ENCODE peak calls at places on chromosomes 6 and 20, in six cellular contexts. V is stimulated activated CD4-positive, alpha-beta T cell treated with anti-CD3 and anti-CD28 coated beads, Interleukin-1b, Interleukin-23, amount 100 ng/mL, for 4 hours; U is CD8-positive, alpha-beta memory T cell; H is GDM1; A is HAP-1; M is effector CD4-positive, alpha-beta T cell. S is an unnamed sample.

GRCh38 chr6:76518443-76518842 is 446.0 kb upstream of the IMPG1 start:
- DNase-seq in V (no peak), A (no peak), M (no peak), U (no peak), H (no peak), S (no peak)

GRCh38 chr6:104402572-104402971 is 457.1 kb downstream of the HACE1 start:
- DNase-seq in H (no peak), M (no peak), V (no peak), A (no peak), U (no peak), S (no peak)

GRCh38 chr6:408599-409102 is 17.1 kb downstream of the IRF4 start:
- DNase-seq in M (no peak), H (peak; percentile 56), A (peak; percentile 68), V (no peak), U (no peak), S (no peak)

GRCh38 chr6:19988555-19988954 is 151.4 kb downstream of the ID4 start:
- DNase-seq in H (no peak), M (no peak), V (no peak), A (peak; percentile 9), U (no peak), S (no peak)

GRCh38 chr6:16135078-16135477 is 6.2 kb downstream of the MYLIP start:
- DNase-seq in V (no peak), A (no peak), H (no peak), M (no peak), U (no peak), S (no peak)

GRCh38 chr20:38187512-38187911 is 22.4 kb upstream of the TGM2 start:
- DNase-seq in U (no peak), H (no peak), A (no peak), M (no peak), V (no peak), S (no peak)

GRCh38 chr6:134374486-134374885 is 56.6 kb upstream of the SGK1 start:
- DNase-seq in U (no peak), M (no peak), A (no peak), V (no peak), H (no peak), S (no peak)

GRCh38 chr6:29661071-29661470 is 4.2 kb downstream of the MOG start:
- DNase-seq in A (peak; percentile 29), V (no peak), H (no peak), M (no peak), U (no peak), S (no peak)

GRCh38 chr20:60069626-60070025 is 111.4 kb downstream of the CDH26 start:
- DNase-seq in M (no peak), U (no peak), A (no peak), H (no peak), V (no peak), S (no peak)

GRCh38 chr6:127939442-127940066 is 38.7 kb upstream of the THEMIS start:
- DNase-seq in M (no peak), A (no peak), U (no peak), V (no peak), H (no peak), S (no peak)

GRCh38 chr6:37303891-37304503 is 46.1 kb upstream of the TMEM217 start:
- DNase-seq in H (no peak), V (no peak), A (peak; percentile 32), M (no peak), U (no peak), S (no peak)

GRCh38 chr6:4801491-4802118 is 25.4 kb downstream of the CDYL start:
- DNase-seq in U (no peak), M (no peak), A (no peak), H (no peak), V (no peak), S (no peak)

GRCh38 chr20:45948742-45949541 is 14.5 kb downstream of the PCIF1 start:
- DNase-seq in M (no peak), A (no peak), V (no peak), U (no peak), H (no peak), S (no peak)

GRCh38 chr6:35091353-35092083 is 49.6 kb downstream of the TCP11 start:
- DNase-seq in U (no peak), M (no peak), A (no peak), H (no peak), V (no peak), S (no peak)

GRCh38 chr6:151431336-151431735 is 20.6 kb downstream of the RMND1 start:
- DNase-seq in U (no peak), M (no peak), V (no peak), A (no peak), H (no peak), S (no peak)

GRCh38 chr20:62583424-62583920 is 58.8 kb upstream of the SLCO4A1 start:
- DNase-seq in H (no peak), A (no peak), M (no peak), U (no peak), V (no peak), S (no peak)